ENCODE peak calls at places on chromosomes 3 and 15, in six cellular contexts. One of them, this sample, is unnamed.

GRCh38 chr3:170869240-170869592 is 779 bp downstream of the RPL22L1 start:
- DNase-seq in ACHN: no peak
- DNase-seq in left ventricle myocardium inferior: no peak
- DNase-seq in GM12865: peak
- DNase-seq in psoas muscle: no peak
- DNase-seq in CD8-positive, alpha-beta memory T cell: no peak
- DNase-seq in this sample: no peak

GRCh38 chr3:171064461-171064860 is 37.9 kb upstream of the SLC2A2 start:
- DNase-seq in left ventricle myocardium inferior: no peak
- DNase-seq in ACHN: no peak
- DNase-seq in CD8-positive, alpha-beta memory T cell: no peak
- DNase-seq in psoas muscle: no peak
- DNase-seq in GM12865: no peak
- DNase-seq in this sample: no peak

GRCh38 chr3:151912041-151912440 is 38.6 kb downstream of the SUCNR1 start:
- DNase-seq in psoas muscle: no peak
- DNase-seq in left ventricle myocardium inferior: no peak
- DNase-seq in CD8-positive, alpha-beta memory T cell: no peak
- DNase-seq in ACHN: no peak
- DNase-seq in GM12865: no peak
- DNase-seq in this sample: peak

GRCh38 chr3:5576277-5577011 is 388.9 kb downstream of the EDEM1 start:
- DNase-seq in CD8-positive, alpha-beta memory T cell: no peak
- DNase-seq in left ventricle myocardium inferior: no peak
- DNase-seq in GM12865: no peak
- DNase-seq in ACHN: no peak
- DNase-seq in psoas muscle: no peak
- DNase-seq in this sample: no peak

GRCh38 chr3:17740703-17741102 is 1.7 kb downstream of the TBC1D5 start:
- DNase-seq in psoas muscle: no peak
- DNase-seq in GM12865: peak
- DNase-seq in left ventricle myocardium inferior: no peak
- DNase-seq in CD8-positive, alpha-beta memory T cell: no peak
- DNase-seq in ACHN: peak
- DNase-seq in this sample: no peak

GRCh38 chr15:95930659-95931375 is 399.7 kb upstream of the NR2F2 start:
- DNase-seq in ACHN: no peak
- DNase-seq in CD8-positive, alpha-beta memory T cell: no peak
- DNase-seq in GM12865: no peak
- DNase-seq in psoas muscle: no peak
- DNase-seq in left ventricle myocardium inferior: no peak
- DNase-seq in this sample: no peak

GRCh38 chr3:88713233-88713691 is 394.2 kb upstream of the EPHA3 start:
- DNase-seq in ACHN: no peak
- DNase-seq in CD8-positive, alpha-beta memory T cell: no peak
- DNase-seq in psoas muscle: no peak
- DNase-seq in GM12865: no peak
- DNase-seq in left ventricle myocardium inferior: no peak
- DNase-seq in this sample: no peak

GRCh38 chr15:73940061-73940981 is 14.1 kb downstream of the LOXL1 start:
- DNase-seq in CD8-positive, alpha-beta memory T cell: no peak
- DNase-seq in psoas muscle: no peak
- DNase-seq in left ventricle myocardium inferior: no peak
- DNase-seq in ACHN: no peak
- DNase-seq in GM12865: no peak
- DNase-seq in this sample: no peak

GRCh38 chr3:191333481-191333880 is 3.2 kb upstream of the UTS2B start:
- DNase-seq in ACHN: no peak
- DNase-seq in GM12865: no peak
- DNase-seq in left ventricle myocardium inferior: no peak
- DNase-seq in CD8-positive, alpha-beta memory T cell: no peak
- DNase-seq in psoas muscle: no peak
- DNase-seq in this sample: no peak

GRCh38 chr3:144112036-144112435 is 140.4 kb downstream of the DIPK2A start:
- DNase-seq in psoas muscle: no peak
- DNase-seq in ACHN: no peak
- DNase-seq in GM12865: no peak
- DNase-seq in CD8-positive, alpha-beta memory T cell: no peak
- DNase-seq in left ventricle myocardium inferior: no peak
- DNase-seq in this sample: no peak

GRCh38 chr3:100900671-100901070 is 92.5 kb downstream of the ABI3BP start:
- DNase-seq in left ventricle myocardium inferior: no peak
- DNase-seq in GM12865: no peak
- DNase-seq in ACHN: no peak
- DNase-seq in CD8-positive, alpha-beta memory T cell: no peak
- DNase-seq in psoas muscle: no peak
- DNase-seq in this sample: no peak

GRCh38 chr3:142647856-142648255 is 51.7 kb downstream of the PLS1 start:
- DNase-seq in left ventricle myocardium inferior: no peak
- DNase-seq in ACHN: peak
- DNase-seq in psoas muscle: no peak
- DNase-seq in GM12865: no peak
- DNase-seq in CD8-positive, alpha-beta memory T cell: no peak
- DNase-seq in this sample: no peak

GRCh38 chr15:49852756-49853155 is 231.9 kb downstream of the DTWD1 start:
- DNase-seq in psoas muscle: no peak
- DNase-seq in GM12865: no peak
- DNase-seq in left ventricle myocardium inferior: no peak
- DNase-seq in ACHN: no peak
- DNase-seq in CD8-positive, alpha-beta memory T cell: no peak
- DNase-seq in this sample: peak

GRCh38 chr3:50862221-50862620 is 187.5 kb downstream of the DOCK3 start:
- DNase-seq in left ventricle myocardium inferior: no peak
- DNase-seq in GM12865: peak
- DNase-seq in ACHN: no peak
- DNase-seq in psoas muscle: no peak
- DNase-seq in CD8-positive, alpha-beta memory T cell: no peak
- DNase-seq in this sample: no peak

GRCh38 chr3:142088522-142088921 is 60.8 kb downstream of the TFDP2 start:
- DNase-seq in psoas muscle: no peak
- DNase-seq in ACHN: peak
- DNase-seq in GM12865: no peak
- DNase-seq in left ventricle myocardium inferior: no peak
- DNase-seq in CD8-positive, alpha-beta memory T cell: no peak
- DNase-seq in this sample: no peak

GRCh38 chr3:11415099-11415498 is 142.9 kb downstream of the ATG7 start:
- DNase-seq in CD8-positive, alpha-beta memory T cell: no peak
- DNase-seq in psoas muscle: no peak
- DNase-seq in left ventricle myocardium inferior: no peak
- DNase-seq in GM12865: no peak
- DNase-seq in ACHN: no peak
- DNase-seq in this sample: no peak

GRCh38 chr3:153679711-153680110 is 441.5 kb upstream of the ARHGEF26 start:
- DNase-seq in ACHN: no peak
- DNase-seq in psoas muscle: no peak
- DNase-seq in CD8-positive, alpha-beta memory T cell: no peak
- DNase-seq in GM12865: peak
- DNase-seq in left ventricle myocardium inferior: no peak
- DNase-seq in this sample: no peak

GRCh38 chr15:68203486-68203885 is 1.6 kb downstream of the CALML4 start:
- DNase-seq in GM12865: no peak
- DNase-seq in CD8-positive, alpha-beta memory T cell: no peak
- DNase-seq in left ventricle myocardium inferior: no peak
- DNase-seq in psoas muscle: no peak
- DNase-seq in ACHN: no peak
- DNase-seq in this sample: no peak

GRCh38 chr3:62926494-62926893 is 51.3 kb upstream of the CADPS start:
- DNase-seq in GM12865: no peak
- DNase-seq in psoas muscle: no peak
- DNase-seq in ACHN: no peak
- DNase-seq in left ventricle myocardium inferior: no peak
- DNase-seq in CD8-positive, alpha-beta memory T cell: no peak
- DNase-seq in this sample: no peak

GRCh38 chr15:22966321-22967083 is 13.7 kb downstream of the CYFIP1 start:
- DNase-seq in ACHN: no peak
- DNase-seq in psoas muscle: no peak
- DNase-seq in CD8-positive, alpha-beta memory T cell: no peak
- DNase-seq in left ventricle myocardium inferior: no peak
- DNase-seq in GM12865: no peak
- DNase-seq in this sample: no peak

GRCh38 chr3:17905996-17906395 is 163.6 kb upstream of the TBC1D5 start:
- DNase-seq in left ventricle myocardium inferior: no peak
- DNase-seq in CD8-positive, alpha-beta memory T cell: no peak
- DNase-seq in ACHN: no peak
- DNase-seq in GM12865: no peak
- DNase-seq in psoas muscle: no peak
- DNase-seq in this sample: no peak

GRCh38 chr3:45208587-45208986 is 17.5 kb downstream of the TMEM158 start:
- DNase-seq in psoas muscle: no peak
- DNase-seq in left ventricle myocardium inferior: no peak
- DNase-seq in GM12865: peak
- DNase-seq in ACHN: no peak
- DNase-seq in CD8-positive, alpha-beta memory T cell: no peak
- DNase-seq in this sample: no peak